ENCODE peak calls at places on chromosomes 3 and 15, in nine cellular contexts. X is KBM-7, W is cardiac muscle cell, F is lower lobe of right lung, Q is posterior cingulate gyrus, K is HTR-8/SVneo, P is kidney glomerular epithelial cell, R is occipital lobe, H is NCI-H1105 treated with DMSO at 0.1 percent for 48 hours. G is an unnamed sample.

GRCh38 chr3:48248095-48248863 is 7.4 kb downstream of the ZNF589 start:
- DNase-seq in X (no peak), W (no peak), F (no peak), Q (no peak), K (no peak), P (no peak), R (no peak), H (no peak), G (no peak)

GRCh38 chr15:77516786-77517185 is 96.1 kb downstream of the HMG20A start:
- DNase-seq in X (no peak), W (no peak), F (no peak), Q (no peak), K (no peak), P (no peak), R (no peak), H (no peak), G (no peak)

GRCh38 chr15:78438595-78439285 is 724 bp downstream of the IREB2 start:
- DNase-seq in X (peak), W (peak), F (no peak), Q (no peak), K (peak), P (no peak), R (peak), H (no peak), G (peak)

GRCh38 chr3:49723301-49723630 is 485 bp downstream of the GMPPB start:
- DNase-seq in X (peak), W (peak), F (peak), Q (peak), K (no peak), P (no peak), R (peak), H (peak), G (peak)

GRCh38 chr3:12318758-12319621 is 30.1 kb downstream of the PPARG start:
- DNase-seq in X (no peak), W (peak), F (no peak), Q (no peak), K (no peak), P (no peak), R (no peak), H (no peak), G (no peak)

GRCh38 chr3:172844428-172844827 is 93.9 kb downstream of the ECT2 start:
- DNase-seq in X (no peak), W (no peak), F (no peak), Q (no peak), K (no peak), P (no peak), R (no peak), H (no peak), G (no peak)

GRCh38 chr3:142586803-142587406 is 8.4 kb upstream of the ATR start:
- DNase-seq in X (peak), W (peak), F (no peak), Q (no peak), K (peak), P (peak), R (peak), H (peak), G (peak)

GRCh38 chr15:85430406-85431204 is 50.2 kb downstream of the AKAP13 start:
- DNase-seq in X (no peak), W (no peak), F (no peak), Q (no peak), K (no peak), P (no peak), R (no peak), H (no peak), G (no peak)

GRCh38 chr3:161851941-161852566 is 355.4 kb downstream of the OTOL1 start:
- DNase-seq in X (peak), W (peak), F (no peak), Q (peak), K (peak), P (peak), R (peak), H (peak), G (no peak)

GRCh38 chr3:190366145-190366544 is 21.8 kb upstream of the CLDN16 start:
- DNase-seq in X (no peak), W (peak), F (no peak), Q (no peak), K (peak), P (peak), R (no peak), H (no peak), G (peak)

G was measured in SJSA1.